ENCODE peak calls at places on chromosomes 12 and 14, in six cellular contexts. One of them, this sample, is unnamed.

GRCh38 chr14:101595887-101596721 is 34.8 kb downstream of the DIO3 start:
- DNase-seq in ELF-1: no peak
- DNase-seq in progenitor cell of endocrine pancreas: no peak
- DNase-seq in NCI-H2081: no peak
- DNase-seq in erythroblast: no peak
- DNase-seq in pons: no peak
- DNase-seq in this sample: peak

GRCh38 chr12:116533343-116534248 is 25.6 kb upstream of the MAP1LC3B2 start:
- DNase-seq in NCI-H2081: peak
- DNase-seq in erythroblast: peak
- DNase-seq in ELF-1: peak
- DNase-seq in progenitor cell of endocrine pancreas: peak
- DNase-seq in pons: peak
- DNase-seq in this sample: peak

GRCh38 chr14:52286659-52287649 is 19.5 kb downstream of the PTGDR start:
- DNase-seq in NCI-H2081: no peak
- DNase-seq in erythroblast: no peak
- DNase-seq in progenitor cell of endocrine pancreas: no peak
- DNase-seq in ELF-1: no peak
- DNase-seq in pons: peak
- DNase-seq in this sample: no peak

GRCh38 chr12:53722450-53723041 is 4.7 kb downstream of the CALCOCO1 start:
- DNase-seq in progenitor cell of endocrine pancreas: no peak
- DNase-seq in pons: no peak
- DNase-seq in erythroblast: no peak
- DNase-seq in NCI-H2081: no peak
- DNase-seq in ELF-1: no peak
- DNase-seq in this sample: no peak

GRCh38 chr12:66964629-66965028 is 285.8 kb upstream of the GRIP1 start:
- DNase-seq in progenitor cell of endocrine pancreas: no peak
- DNase-seq in pons: no peak
- DNase-seq in NCI-H2081: no peak
- DNase-seq in ELF-1: no peak
- DNase-seq in erythroblast: no peak
- DNase-seq in this sample: no peak

GRCh38 chr12:68824131-68824530 is 16.2 kb downstream of the MDM2 start:
- DNase-seq in pons: no peak
- DNase-seq in erythroblast: no peak
- DNase-seq in NCI-H2081: no peak
- DNase-seq in progenitor cell of endocrine pancreas: no peak
- DNase-seq in ELF-1: no peak
- DNase-seq in this sample: no peak

GRCh38 chr14:105258846-105259245 is 10.5 kb downstream of the BTBD6 start:
- DNase-seq in NCI-H2081: no peak
- DNase-seq in progenitor cell of endocrine pancreas: no peak
- DNase-seq in erythroblast: no peak
- DNase-seq in ELF-1: no peak
- DNase-seq in pons: no peak
- DNase-seq in this sample: no peak

GRCh38 chr12:27012239-27012981 is 1.8 kb downstream of the TM7SF3 start:
- DNase-seq in ELF-1: no peak
- DNase-seq in progenitor cell of endocrine pancreas: no peak
- DNase-seq in erythroblast: no peak
- DNase-seq in pons: peak
- DNase-seq in NCI-H2081: peak
- DNase-seq in this sample: no peak

GRCh38 chr14:101556131-101556530 is 5.2 kb upstream of the DIO3 start:
- DNase-seq in progenitor cell of endocrine pancreas: no peak
- DNase-seq in erythroblast: no peak
- DNase-seq in ELF-1: no peak
- DNase-seq in pons: no peak
- DNase-seq in NCI-H2081: no peak
- DNase-seq in this sample: no peak

GRCh38 chr12:50924439-50925341 is 27.7 kb upstream of the HIGD1C start:
- DNase-seq in NCI-H2081: peak
- DNase-seq in ELF-1: peak
- DNase-seq in progenitor cell of endocrine pancreas: no peak
- DNase-seq in erythroblast: peak
- DNase-seq in pons: peak
- DNase-seq in this sample: peak